ENCODE peak calls at places on chromosomes 4 and X, in six cellular contexts. A is H7; Q is naive thymus-derived CD4-positive, alpha-beta T cell; J is transverse colon; M is A549; I is astrocyte of the spinal cord. C is an unnamed sample.

GRCh38 chr4:151736367-151736766 is 24.4 kb downstream of the GATB start:
- DNase-seq in J (no peak), A (no peak), I (no peak), Q (no peak), M (no peak), C (no peak)

GRCh38 chr4:2077537-2078460 is 18.7 kb downstream of the NAT8L start:
- DNase-seq in I (no peak), A (peak; percentile 38), J (no peak), M (no peak), Q (no peak), C (no peak)

GRCh38 chr4:180538384-180539052 is 1704.7 kb upstream of the TENM3 start:
- DNase-seq in I (no peak), M (no peak), J (no peak), A (no peak), Q (no peak), C (no peak)

GRCh38 chrX:136953867-136954787 is 73.6 kb upstream of the RBMX start:
- DNase-seq in M (peak; percentile 79), Q (peak; percentile 40), I (peak; percentile 76), J (peak; percentile 69), A (peak; percentile 75), C (peak; percentile 11)

GRCh38 chr4:2295535-2296442 is 33.9 kb upstream of the MXD4 start:
- DNase-seq in A (peak; percentile 68), J (no peak), I (no peak), M (no peak), Q (no peak), C (no peak)

GRCh38 chr4:33709247-33709646 is 2535.1 kb downstream of the ARAP2 start:
- DNase-seq in M (no peak), I (peak; percentile 86), J (no peak), A (no peak), Q (no peak), C (no peak)

GRCh38 chr4:113825272-113825671 is 63.7 kb upstream of the CAMK2D start:
- DNase-seq in I (no peak), M (no peak), Q (no peak), J (peak; percentile 10), A (no peak), C (peak; percentile 58)

GRCh38 chr4:54230479-54231418 is 1.7 kb downstream of the PDGFRA start:
- DNase-seq in Q (no peak), A (peak; percentile 75), I (peak; percentile 53), J (no peak), M (no peak), C (peak; percentile 20)

GRCh38 chr4:186832906-186833305 is 109.2 kb upstream of the FAT1 start:
- DNase-seq in I (no peak), M (no peak), Q (no peak), J (no peak), A (no peak), C (no peak)

GRCh38 chr4:34464196-34464595 is 1780.1 kb downstream of the ARAP2 start:
- DNase-seq in M (no peak), A (no peak), I (no peak), Q (no peak), J (no peak), C (no peak)

GRCh38 chrX:48606091-48606490 is 8.8 kb downstream of the WDR13 start:
- DNase-seq in I (no peak), M (no peak), J (no peak), Q (no peak), A (peak; percentile 79), C (no peak)

GRCh38 chr4:23068287-23068686 is 375.6 kb downstream of the GBA3 start:
- DNase-seq in A (no peak), J (no peak), I (no peak), Q (no peak), M (no peak), C (no peak)

GRCh38 chr4:88744609-88745008 is 47.0 kb upstream of the NAP1L5 start:
- DNase-seq in I (no peak), J (no peak), M (no peak), Q (no peak), A (no peak), C (no peak)

GRCh38 chrX:74505437-74505836 is 84.1 kb downstream of the SLC16A2 start:
- DNase-seq in J (no peak), Q (no peak), A (no peak), I (no peak), M (no peak), C (no peak)

GRCh38 chr4:185634066-185634652 is 98.9 kb upstream of the PDLIM3 start:
- DNase-seq in Q (no peak), J (no peak), I (no peak), A (peak; percentile 31), M (peak; percentile 31), C (no peak)

GRCh38 chr4:41537267-41537890 is 578 bp upstream of the LIMCH1 start:
- DNase-seq in M (no peak), A (no peak), Q (no peak), I (no peak), J (no peak), C (no peak)
- H3K4me3 ChIP-seq in M (no peak overlapping the region), A (no peak overlapping the region), Q (no peak overlapping the region), I (no peak overlapping the region), J (no peak overlapping the region), C (no peak overlapping the region)

GRCh38 chr4:25991296-25991695 is 77.3 kb downstream of the SMIM20 start:
- DNase-seq in A (no peak), M (no peak), I (no peak), Q (no peak), J (no peak), C (no peak)

DNA sequence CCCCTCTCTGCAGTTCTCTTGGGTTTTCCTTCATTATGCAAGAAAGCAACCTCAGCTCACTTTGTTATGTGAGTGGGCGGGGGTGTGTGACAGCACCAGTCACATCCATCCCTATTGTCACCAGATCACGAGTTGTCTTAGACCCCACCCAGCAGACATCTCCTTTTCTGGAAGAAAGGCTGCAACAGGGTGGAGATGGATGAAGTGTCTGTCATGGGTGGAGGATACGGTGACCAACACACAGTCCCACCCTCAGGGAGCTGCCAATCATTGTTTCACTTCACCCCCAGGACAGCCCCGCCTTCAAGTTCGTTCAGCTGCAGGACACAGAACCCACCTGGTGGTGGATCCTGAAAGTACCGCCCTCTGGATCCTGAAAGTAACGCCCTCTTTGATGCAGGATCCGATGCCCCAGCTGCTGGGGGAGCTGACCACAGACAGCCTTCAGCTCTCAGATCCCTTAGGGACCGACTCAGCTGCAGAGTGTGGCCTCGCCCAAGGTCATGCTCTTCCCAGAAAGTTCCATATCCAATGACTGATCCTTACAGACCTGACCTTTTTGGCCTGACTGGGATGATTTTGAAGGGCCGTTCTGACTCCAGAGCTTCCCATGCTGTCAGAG is 79.7 kb downstream of the SMIM20 start:
- DNase-seq in Q (no peak), J (peak; percentile 28), M (peak; percentile 33), A (peak; percentile 85), I (no peak), C (peak; percentile 42)
- H3K4me3 ChIP-seq in Q (no peak overlapping the region), J (no peak overlapping the region), M (no peak overlapping the region), A (peak overlapping the region; percentile 2), I (no peak overlapping the region), C (no peak overlapping the region)

DNA sequence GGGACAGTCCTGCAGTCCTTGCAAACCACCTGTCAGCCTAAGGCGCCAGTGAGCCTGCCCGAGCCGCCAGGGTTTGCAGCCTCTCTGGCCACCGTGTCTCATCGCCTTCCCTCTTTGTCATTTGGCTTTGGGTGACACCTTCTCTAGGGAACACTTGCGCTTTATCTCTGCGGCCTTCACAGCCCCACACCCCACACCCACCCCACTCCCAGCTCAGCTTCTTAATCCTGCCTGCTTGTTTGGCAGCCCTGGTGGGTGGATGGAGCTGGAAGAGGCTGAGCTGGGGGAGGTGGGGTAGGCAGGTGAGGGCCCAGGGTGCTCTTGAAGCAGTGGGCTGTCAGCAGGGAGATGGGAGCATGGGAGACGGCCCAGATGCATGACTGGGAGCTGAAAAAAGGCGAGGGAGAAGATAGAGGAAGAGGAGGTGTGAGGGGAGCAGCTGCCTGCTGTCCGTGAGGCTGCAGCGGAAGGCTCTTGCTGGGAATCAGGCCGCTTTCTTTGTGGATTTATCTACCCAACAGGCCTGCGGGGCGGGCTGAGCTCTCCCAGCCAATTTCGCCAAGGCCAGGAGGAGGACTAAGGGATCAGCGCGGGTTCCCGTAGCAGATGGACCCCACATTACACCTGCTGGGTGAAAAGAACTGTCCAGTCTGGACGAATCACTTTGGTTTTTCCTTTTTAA is 97.5 kb upstream of the STOX2 start:
- DNase-seq in A (peak; percentile 43), I (no peak), J (no peak), Q (no peak), M (no peak), C (no peak)
- H3K4me3 ChIP-seq in A (no peak overlapping the region), I (no peak overlapping the region), J (no peak overlapping the region), Q (no peak overlapping the region), M (no peak overlapping the region), C (no peak overlapping the region)

GRCh38 chr4:190015538-190016368 is 11.3 kb downstream of the FRG2 start:
- DNase-seq in A (peak; percentile 62), I (no peak), J (no peak), Q (no peak), M (no peak), C (no peak)
- H3K4me3 ChIP-seq in A (peak overlapping the region; percentile 43), I (no peak overlapping the region), J (no peak overlapping the region), Q (no peak overlapping the region), M (no peak overlapping the region), C (no peak overlapping the region)

DNA sequence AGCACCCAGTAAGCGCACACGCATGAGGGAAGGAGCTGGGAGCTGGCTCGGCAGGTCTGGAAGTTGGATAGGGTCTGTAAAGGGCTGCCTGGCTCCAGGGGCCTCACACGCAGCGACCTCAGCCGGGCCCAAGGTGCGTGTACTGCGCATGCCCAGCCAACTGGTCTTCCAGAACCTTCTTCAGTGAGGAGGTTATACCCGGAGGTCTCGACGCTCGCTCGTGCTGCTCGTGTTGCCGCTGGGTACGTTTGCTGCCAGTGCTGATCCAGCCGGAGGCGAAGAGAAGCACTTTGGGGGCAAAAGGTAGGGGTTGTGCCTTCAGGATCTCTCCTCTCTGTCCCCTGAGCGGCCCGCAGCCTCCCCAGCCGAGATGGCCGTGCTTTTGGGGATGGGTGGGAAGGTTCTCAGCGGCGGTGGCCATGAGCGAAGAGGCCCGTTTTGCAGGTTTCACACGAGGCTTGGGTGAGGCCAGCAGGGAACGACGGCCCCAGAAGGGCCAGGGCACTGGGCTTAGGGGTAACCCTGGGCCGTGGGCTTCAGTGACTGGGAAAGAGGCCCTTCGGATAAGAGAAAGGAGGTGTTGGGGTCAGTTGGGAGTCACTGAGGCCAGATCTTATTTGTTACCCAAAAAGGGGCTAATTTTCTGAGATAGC is 3.8 kb upstream of the CXCL9 start:
- DNase-seq in J (no peak), M (no peak), Q (no peak), A (no peak), I (no peak), C (no peak)
- H3K4me3 ChIP-seq in J (no peak overlapping the region), M (no peak overlapping the region), Q (no peak overlapping the region), A (no peak overlapping the region), I (no peak overlapping the region), C (no peak overlapping the region)

GRCh38 chrX:119790977-119791436 is 423 bp downstream of the RPL39 start:
- DNase-seq in Q (no peak), M (peak; percentile 45), A (peak; percentile 58), I (peak; percentile 31), J (peak; percentile 27), C (no peak)
- H3K4me3 ChIP-seq in Q (peak overlapping the region; percentile 85), M (peak overlapping the region; percentile 91), A (peak overlapping the region; percentile 77), I (peak overlapping the region; percentile 81), J (peak overlapping the region; percentile 55), C (peak overlapping the region; percentile 79)

GRCh38 chrX:101079736-101080135 is 1.1 kb downstream of the TMEM35A start:
- DNase-seq in Q (no peak), I (no peak), A (no peak), J (no peak), M (no peak), C (no peak)
- H3K4me3 ChIP-seq in Q (no peak overlapping the region), I (peak overlapping the region; percentile 54), A (peak overlapping the region; percentile 55), J (peak overlapping the region; percentile 33), M (no peak overlapping the region), C (no peak overlapping the region)

DNA sequence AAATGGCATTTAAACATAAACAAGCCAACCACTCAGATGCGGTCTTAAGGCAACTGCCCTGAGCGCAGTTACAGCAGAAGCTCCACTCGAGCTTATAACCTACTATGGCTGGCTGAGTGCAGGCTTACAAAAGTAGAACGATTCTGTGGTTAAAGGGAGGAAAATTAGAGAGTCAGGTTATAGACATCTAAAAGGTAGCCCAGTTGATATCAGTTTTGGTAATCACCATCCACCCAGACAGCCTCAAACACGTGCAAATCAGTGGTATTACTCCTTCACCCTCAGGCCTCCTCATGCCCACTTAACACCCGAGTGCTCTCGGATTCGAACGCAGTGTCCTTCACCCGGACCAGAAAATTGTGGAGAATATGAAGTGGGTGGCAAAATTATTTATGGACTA is 3.1 kb downstream of the LEF1 start:
- DNase-seq in Q (no peak), A (no peak), J (no peak), I (no peak), M (no peak), C (no peak)
- H3K4me3 ChIP-seq in Q (peak overlapping the region; percentile 77), A (no peak overlapping the region), J (no peak overlapping the region), I (no peak overlapping the region), M (no peak overlapping the region), C (no peak overlapping the region)